ENCODE peak calls at places on chromosomes 16 and 17, in four cellular contexts. T is small intestine; R is CD8-positive, alpha-beta memory T cell; Q is gastrocnemius medialis. O is an unnamed sample.
A peak's percentile ranks its signal among the peaks of the same experiment; 100 is the strongest.

GRCh38 chr16:53780051-53780450 is 76.1 kb downstream of the FTO start:
- DNase-seq in Q (no peak), T (peak; percentile 38), R (no peak), O (no peak)

GRCh38 chr17:35185849-35186248 is 8.3 kb downstream of the SLC35G3 start:
- DNase-seq in T (no peak), R (no peak), Q (no peak), O (no peak)

GRCh38 chr17:902463-902862 is 77.1 kb downstream of the NXN start:
- DNase-seq in R (no peak), Q (no peak), T (no peak), O (no peak)

GRCh38 chr16:46929378-46930332 is 43.8 kb downstream of the DNAJA2 start:
- DNase-seq in T (peak; percentile 71), R (peak; percentile 31), Q (peak; percentile 34), O (peak; percentile 60)

GRCh38 chr16:68331879-68332410 is 21.1 kb downstream of the PRMT7 start:
- DNase-seq in Q (no peak), T (no peak), R (no peak), O (no peak)

GRCh38 chr17:10063730-10064221 is 134.6 kb downstream of the GAS7 start:
- DNase-seq in T (no peak), Q (no peak), R (peak; percentile 24), O (no peak)

GRCh38 chr17:58756246-58757161 is 850 bp downstream of the PPM1E start:
- DNase-seq in Q (no peak), T (no peak), R (no peak), O (no peak)

GRCh38 chr16:85451646-85452363 is 161.3 kb upstream of the GSE1 start:
- DNase-seq in R (no peak), T (no peak), Q (no peak), O (no peak)

GRCh38 chr16:17777461-17777863 is 306.7 kb upstream of the XYLT1 start:
- DNase-seq in T (no peak), R (no peak), Q (no peak), O (no peak)

GRCh38 chr17:32794533-32795246 is 82.2 kb downstream of the MYO1D start:
- DNase-seq in R (no peak), T (peak; percentile 95), Q (no peak), O (no peak)

GRCh38 chr16:21116148-21116693 is 34.4 kb downstream of the DNAH3 start:
- DNase-seq in R (no peak), T (no peak), Q (no peak), O (peak; percentile 13)

GRCh38 chr17:40093005-40093579 is 7.3 kb downstream of the NR1D1 start:
- DNase-seq in R (no peak), T (no peak), Q (no peak), O (no peak)
- H3K4me1 ChIP-seq in R (peaks cover 43% of the 10 kb centered on the region), T (peaks cover 11% of the 10 kb centered on the region), Q (peaks cover 78% of the 10 kb centered on the region), O (no peaks in the 10 kb centered on the region)

DNA sequence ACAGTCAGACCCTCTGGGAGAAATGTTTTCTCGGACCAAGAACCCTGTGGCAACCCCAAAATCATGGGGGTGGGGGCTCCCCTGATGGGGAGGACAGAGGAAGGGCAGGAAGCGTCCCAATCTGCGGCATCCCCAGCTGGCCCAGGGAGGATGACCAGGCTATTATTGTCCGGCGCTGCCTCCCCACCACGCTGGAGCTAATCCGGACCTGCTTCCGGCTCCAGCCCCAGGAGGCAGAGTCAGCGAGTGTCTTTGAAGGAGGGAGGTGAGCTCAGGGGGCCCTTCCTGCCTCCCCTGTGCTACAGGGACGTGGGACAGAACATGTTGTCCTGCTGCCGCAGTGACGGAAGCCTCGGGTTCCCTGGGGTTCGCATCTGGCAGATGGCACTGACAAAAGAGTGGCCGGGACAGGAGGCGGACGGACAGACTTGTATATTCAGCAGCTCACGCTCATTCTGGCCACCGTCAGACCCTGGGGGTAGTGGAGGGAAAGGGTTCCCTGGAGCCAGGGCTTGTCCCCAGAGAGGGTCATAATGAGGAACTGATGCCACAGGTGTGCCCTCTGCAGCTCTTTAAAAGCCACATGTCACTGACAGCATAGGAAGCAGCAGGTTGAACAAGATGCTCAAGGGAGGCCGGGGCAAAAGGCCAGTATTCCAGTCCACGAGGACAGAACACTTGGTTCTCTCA is 54.3 kb upstream of the CDC42EP4 start:
- DNase-seq in Q (peak; percentile 54), R (no peak), T (no peak), O (peak; percentile 77)
- H3K4me1 ChIP-seq in Q (peaks cover 13% of the 10 kb centered on the region), R (no peaks in the 10 kb centered on the region), T (no peaks in the 10 kb centered on the region), O (no peaks in the 10 kb centered on the region)

DNA sequence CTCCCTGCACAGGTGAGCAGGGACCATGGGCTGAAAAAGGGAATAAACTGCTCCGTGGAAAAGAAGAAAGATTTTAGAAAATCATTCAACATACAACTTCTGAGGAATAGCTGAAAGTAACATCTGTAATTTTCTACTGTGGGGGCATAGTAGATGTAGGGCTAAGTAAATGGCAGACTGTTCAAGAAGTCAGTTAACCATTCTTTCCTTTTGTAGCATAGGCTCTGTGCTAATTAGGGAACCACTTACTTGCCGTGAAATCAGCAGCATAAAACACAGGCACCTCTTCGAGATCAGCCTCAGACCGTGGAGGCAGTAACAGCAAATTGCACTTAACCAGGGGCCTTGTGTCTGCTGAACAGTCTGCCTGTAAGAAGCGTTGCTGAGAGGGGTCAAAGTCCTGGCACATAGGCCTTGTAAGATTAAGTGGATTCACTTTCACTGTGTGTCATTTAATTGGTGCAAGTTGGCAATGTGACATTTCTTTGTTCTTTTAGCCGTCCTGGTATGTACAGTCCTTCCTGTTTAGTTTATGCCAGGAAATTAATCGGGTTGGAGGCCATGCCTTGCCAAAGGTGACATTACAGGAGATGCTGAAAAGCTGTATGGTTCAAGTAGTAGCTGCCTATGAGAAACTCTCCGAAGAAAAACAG is 10.4 kb downstream of the COG1 start:
- DNase-seq in T (peak; percentile 99), Q (no peak), R (no peak), O (no peak)
- H3K4me1 ChIP-seq in T (peaks cover 12% of the 10 kb centered on the region), Q (no peaks in the 10 kb centered on the region), R (peaks cover 22% of the 10 kb centered on the region), O (no peaks in the 10 kb centered on the region)

GRCh38 chr17:19381741-19382444 is 3.6 kb downstream of the MAPK7 start:
- DNase-seq in R (no peak), Q (no peak), T (no peak), O (no peak)
- H3K4me1 ChIP-seq in R (peaks cover 5% of the 10 kb centered on the region), Q (peaks cover 39% of the 10 kb centered on the region), T (peaks cover 5% of the 10 kb centered on the region), O (peaks cover 49% of the 10 kb centered on the region)

GRCh38 chr17:2396568-2397246 is 4.2 kb downstream of the MNT start:
- DNase-seq in Q (peak; percentile 86), R (no peak), T (peak; percentile 94), O (peak; percentile 97)

GRCh38 chr17:2396192-2396567 is 4.7 kb downstream of the MNT start:
- DNase-seq in T (no peak), Q (no peak), R (no peak), O (no peak)

GRCh38 chr17:2394775-2395191 is 6.1 kb downstream of the MNT start:
- DNase-seq in R (no peak), Q (no peak), T (no peak), O (no peak)

GRCh38 chr17:2393954-2394749 is 6.7 kb downstream of the MNT start:
- DNase-seq in Q (no peak), R (no peak), T (no peak), O (no peak)

GRCh38 chr17:2395258-2396170 is 5.3 kb downstream of the MNT start:
- DNase-seq in T (peak; percentile 33), R (no peak), Q (no peak), O (no peak)
- H3K4me1 ChIP-seq in T (peaks cover 37% of the 10 kb centered on the region), R (peaks cover 62% of the 10 kb centered on the region), Q (peaks cover 68% of the 10 kb centered on the region), O (peaks cover 74% of the 10 kb centered on the region)

GRCh38 chr16:632486-633335 is 1.9 kb downstream of the WFIKKN1 start:
- DNase-seq in Q (no peak), R (no peak), T (no peak), O (no peak)

GRCh38 chr16:634996-635395 is 1.1 kb downstream of the METTL26 start:
- DNase-seq in Q (no peak), R (no peak), T (no peak), O (no peak)

GRCh38 chr16:635573-636205 is 416 bp downstream of the METTL26 start:
- DNase-seq in R (no peak), T (no peak), Q (no peak), O (no peak)

GRCh38 chr16:633336-634050 is 2.6 kb downstream of the METTL26 start:
- DNase-seq in Q (no peak), T (no peak), R (no peak), O (no peak)

DNA sequence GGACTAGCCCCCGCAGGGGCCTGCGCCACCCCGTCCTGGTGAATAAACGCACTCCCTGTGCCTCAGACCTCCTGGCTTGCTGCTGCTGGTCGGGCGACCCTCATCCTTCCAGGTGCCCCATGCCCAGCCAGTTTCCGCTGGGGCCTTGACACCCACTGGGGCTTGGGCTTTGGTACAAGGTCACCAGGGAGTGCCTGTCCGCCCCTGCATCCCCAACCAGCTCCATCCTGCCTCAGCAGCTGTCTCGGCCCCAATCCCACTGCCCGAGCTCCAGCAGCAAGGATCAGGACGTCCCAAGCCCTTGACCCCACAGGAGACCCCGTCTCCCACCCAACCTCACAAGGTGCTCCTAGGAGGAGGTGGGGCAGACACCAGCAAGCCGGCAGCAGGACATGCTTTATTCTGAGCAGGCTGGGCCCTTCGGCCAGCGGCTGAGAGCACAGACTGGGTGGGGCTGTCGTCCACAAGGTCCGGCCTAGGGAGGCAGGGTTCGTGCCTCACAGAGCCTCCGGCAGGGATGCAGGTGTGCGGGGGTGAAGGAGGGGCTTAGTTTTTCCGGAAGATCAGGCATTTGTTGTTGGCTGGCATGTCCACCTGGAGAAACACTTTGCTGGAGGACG is 1.9 kb downstream of the METTL26 start:
- DNase-seq in R (no peak), Q (no peak), T (no peak), O (no peak)
- H3K4me1 ChIP-seq in R (peaks cover 16% of the 10 kb centered on the region), Q (peaks cover 28% of the 10 kb centered on the region), T (no peaks in the 10 kb centered on the region), O (peaks cover 51% of the 10 kb centered on the region)

GRCh38 chr16:89375021-89375420 is 115.3 kb downstream of the ANKRD11 start:
- DNase-seq in T (no peak), R (no peak), Q (no peak), O (no peak)
- H3K4me1 ChIP-seq in T (no peaks in the 10 kb centered on the region), R (peaks cover 54% of the 10 kb centered on the region), Q (peaks cover 87% of the 10 kb centered on the region), O (peaks cover 76% of the 10 kb centered on the region)

GRCh38 chr17:67571478-67571877 is 146.3 kb upstream of the NOL11 start:
- DNase-seq in T (no peak), R (no peak), Q (no peak), O (no peak)
- H3K4me1 ChIP-seq in T (peaks cover 2% of the 10 kb centered on the region), R (no peaks in the 10 kb centered on the region), Q (no peaks in the 10 kb centered on the region), O (no peaks in the 10 kb centered on the region)

GRCh38 chr17:76554131-76554530 is 14.3 kb downstream of the PRCD start:
- DNase-seq in Q (peak; percentile 45), T (no peak), R (no peak), O (no peak)

GRCh38 chr17:76549539-76549938 is 9.7 kb downstream of the PRCD start:
- DNase-seq in T (no peak), Q (no peak), R (no peak), O (no peak)

GRCh38 chr17:76553163-76553908 is 13.5 kb downstream of the PRCD start:
- DNase-seq in T (no peak), Q (no peak), R (no peak), O (no peak)

GRCh38 chr17:76550712-76551615 is 11.1 kb downstream of the PRCD start:
- DNase-seq in R (no peak), Q (no peak), T (peak; percentile 29), O (no peak)

DNA sequence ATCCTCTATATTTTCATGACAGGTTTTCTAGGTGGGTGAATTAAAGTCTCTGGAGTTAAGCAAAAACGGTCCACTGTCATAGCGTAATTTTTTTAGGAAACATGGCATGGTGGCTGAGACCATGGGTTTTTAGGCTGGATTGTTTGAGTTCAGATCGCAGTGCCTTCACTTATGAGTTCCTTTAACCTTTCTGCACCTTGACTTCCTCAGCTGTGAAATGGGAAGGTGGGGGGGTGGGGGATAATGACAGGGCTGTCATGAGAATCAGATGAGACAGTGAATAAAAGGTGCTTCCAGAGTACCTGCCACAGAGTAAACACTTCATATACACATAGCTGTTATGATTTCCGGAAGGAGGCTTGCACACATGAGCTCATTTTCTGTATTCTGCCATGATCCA is 11.8 kb downstream of the PRCD start:
- DNase-seq in Q (no peak), R (no peak), T (no peak), O (no peak)
- H3K4me1 ChIP-seq in Q (peaks cover 33% of the 10 kb centered on the region), R (peaks cover 10% of the 10 kb centered on the region), T (peaks cover 9% of the 10 kb centered on the region), O (no peaks in the 10 kb centered on the region)

O was measured in right atrium auricular region.